ENCODE peak calls at places on chromosome 20, in six cellular contexts. S, O, L, X, F and D are unnamed samples. For H3K9me3, the result is how much of the 10 kb centered on the place peaks cover.

GRCh38 chr20:10902836-10903410 is 229.1 kb upstream of the JAG1 start:
- DNase-seq in S (no peak), O (no peak), L (no peak), X (no peak), F (no peak), D (no peak)

GRCh38 chr20:58107533-58107932 is 120.9 kb downstream of the ANKRD60 start:
- DNase-seq in S (no peak), O (no peak), L (no peak), X (no peak), F (no peak), D (no peak)

GRCh38 chr20:8306916-8307315 is 174.8 kb downstream of the PLCB1 start:
- DNase-seq in S (no peak), O (peak), L (no peak), X (no peak), F (no peak), D (no peak)

GRCh38 chr20:36866681-36867485 is 9.1 kb upstream of the TLDC2 start:
- DNase-seq in S (no peak), O (no peak), L (no peak), X (no peak), F (no peak), D (no peak)

GRCh38 chr20:62611794-62612193 is 30.5 kb upstream of the SLCO4A1 start:
- DNase-seq in S (no peak), O (no peak), L (no peak), X (no peak), F (no peak), D (no peak)

GRCh38 chr20:44020406-44021148 is 105.9 kb downstream of the TOX2 start:
- DNase-seq in S (no peak), O (no peak), L (no peak), X (no peak), F (no peak), D (no peak)

GRCh38 chr20:59598625-59599310 is 5.6 kb upstream of the PHACTR3 start:
- DNase-seq in S (no peak), O (peak), L (no peak), X (no peak), F (peak), D (no peak)

GRCh38 chr20:58692579-58693225 is at the start of gene NPEPL1:
- DNase-seq in S (peak), O (peak), L (peak), X (peak), F (peak), D (peak)

GRCh38 chr20:41063442-41063841 is 34.8 kb downstream of the TOP1 start:
- DNase-seq in S (no peak), O (peak), L (no peak), X (no peak), F (no peak), D (no peak)

GRCh38 chr20:10761786-10762185 is 88.0 kb upstream of the JAG1 start:
- DNase-seq in S (no peak), O (no peak), L (no peak), X (no peak), F (peak), D (no peak)

GRCh38 chr20:276620-277495 is 13.7 kb downstream of the C20orf96 start:
- DNase-seq in S (no peak), O (no peak), L (no peak), X (no peak), F (no peak), D (no peak)

GRCh38 chr20:50297498-50298348 is 107.1 kb downstream of the CEBPB start:
- DNase-seq in S (no peak), O (no peak), L (no peak), X (no peak), F (no peak), D (no peak)

GRCh38 chr20:14879020-14879697 is 541.7 kb upstream of the FLRT3 start:
- DNase-seq in S (no peak), O (no peak), L (no peak), X (no peak), F (peak), D (no peak)

GRCh38 chr20:63538204-63539091 is 1.3 kb upstream of the PTK6 start:
- DNase-seq in S (no peak), O (no peak), L (no peak), X (peak), F (peak), D (peak)

GRCh38 chr20:51906694-51907093 is 104.4 kb upstream of the SALL4 start:
- DNase-seq in S (no peak), O (no peak), L (no peak), X (no peak), F (no peak), D (no peak)

GRCh38 chr20:16349518-16350295 is 223.5 kb downstream of the KIF16B start:
- DNase-seq in S (no peak), O (no peak), L (no peak), X (no peak), F (no peak), D (no peak)

GRCh38 chr20:35312348-35312747 is 20.1 kb upstream of the FAM83C start:
- DNase-seq in S (no peak), O (peak), L (no peak), X (no peak), F (peak), D (no peak)

GRCh38 chr20:535958-536357 is 7.6 kb downstream of the CSNK2A1 start:
- DNase-seq in S (no peak), O (no peak), L (no peak), X (no peak), F (no peak), D (no peak)

GRCh38 chr20:47773381-47773786 is 11.9 kb downstream of the SULF2 start:
- DNase-seq in S (no peak), O (no peak), L (peak), X (peak), F (no peak), D (no peak)

GRCh38 chr20:63664861-63665594 is 6.9 kb downstream of the RTEL1 start:
- DNase-seq in S (peak), O (peak), L (no peak), X (no peak), F (no peak), D (no peak)

GRCh38 chr20:19642861-19643260 is 115.2 kb upstream of the RIN2 start:
- DNase-seq in S (no peak), O (no peak), L (no peak), X (no peak), F (no peak), D (no peak)

GRCh38 chr20:46222521-46223007 is 85.7 kb downstream of the CDH22 start:
- DNase-seq in S (no peak), O (no peak), L (no peak), X (no peak), F (no peak), D (no peak)

GRCh38 chr20:51493346-51493791 is 49.1 kb downstream of the NFATC2 start:
- DNase-seq in S (no peak), O (peak), L (no peak), X (no peak), F (no peak), D (no peak)

DNA sequence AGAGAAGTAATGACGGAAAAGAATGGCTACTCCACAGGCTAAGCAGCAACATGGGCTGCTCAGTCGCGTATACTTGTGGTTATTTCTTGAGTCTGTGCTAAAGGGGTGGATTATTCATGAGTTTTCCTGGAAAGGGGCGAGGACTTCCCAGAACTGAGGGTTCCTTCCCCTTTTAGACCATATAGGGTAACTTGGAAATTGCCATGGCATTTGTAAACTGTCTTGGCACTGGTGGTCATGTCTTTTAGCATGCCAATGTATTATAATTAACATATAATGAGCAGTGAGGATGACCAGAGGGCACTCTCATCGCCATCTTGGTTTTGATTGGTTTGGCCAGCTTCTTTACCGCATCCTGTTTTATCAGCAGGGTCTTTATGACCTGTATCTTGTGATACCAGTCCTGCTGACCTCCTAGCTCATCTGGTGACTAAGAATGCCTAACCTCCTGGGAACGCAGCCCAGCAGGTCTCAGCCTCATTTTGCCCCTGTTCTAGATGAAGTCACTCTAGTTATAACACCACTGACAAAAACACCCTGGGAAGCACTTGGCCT is 11.4 kb downstream of the LBP start:
- DNase-seq in S (no peak), O (no peak), L (no peak), X (no peak), F (peak), D (no peak)
- H3K27ac ChIP-seq in S (no peak), O (no peak), L (no peak), X (no peak), F (no peak), D (no peak)

DNA sequence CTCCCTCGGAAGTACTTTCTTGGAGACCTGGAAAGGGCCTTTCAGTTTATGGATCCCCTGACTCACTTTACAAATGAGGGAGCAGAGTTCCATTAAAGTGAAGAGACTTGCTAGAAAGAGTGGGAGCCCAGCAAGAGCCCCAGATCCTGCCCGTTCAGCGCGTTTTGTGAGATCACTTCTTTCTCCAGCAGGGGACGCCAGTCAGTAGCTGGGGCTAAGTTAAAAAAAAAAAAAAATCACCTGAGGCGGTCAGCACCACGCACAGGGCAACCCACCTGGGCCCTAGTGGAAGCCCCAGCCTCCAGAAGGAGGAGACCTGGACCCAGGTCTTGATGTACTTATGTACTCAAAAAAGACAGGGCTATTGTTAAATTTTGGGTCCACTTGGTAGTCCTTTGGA is 274.5 kb upstream of the RNF24 start:
- DNase-seq in S (no peak), O (no peak), L (no peak), X (no peak), F (peak), D (no peak)
- TF ChIP-seq CTCF in S (no peak), O (peak), L (no peak), X (no peak), F (peak), D (no peak)

GRCh38 chr20:24938498-24938897 is 10.6 kb upstream of the CST7 start:
- DNase-seq in S (no peak), O (no peak), L (no peak), X (no peak), F (no peak), D (no peak)
- H3K9me3 ChIP-seq in S (under half), O (under half), L (under half), X (under half), F (under half), D (under half)

GRCh38 chr20:32444474-32445220 is 86.5 kb downstream of the ASXL1 start:
- DNase-seq in S (no peak), O (no peak), L (peak), X (no peak), F (no peak), D (no peak)
- H3K27ac ChIP-seq in S (no peak), O (no peak), L (no peak), X (no peak), F (no peak), D (no peak)